ENCODE peak calls at places on chromosomes 5 and 9, in six cellular contexts. H is Caco-2; Y is T-helper 1 cell; V is stomach; D is CD4-positive, alpha-beta T cell; Q is heart left ventricle. R is an unnamed sample.

GRCh38 chr5:123950701-123951100 is 438.7 kb downstream of the CSNK1G3 start:
- DNase-seq in H (no peak), Y (no peak), V (no peak), D (no peak), Q (no peak), R (no peak)

GRCh38 chr5:95130951-95131350 is 153.9 kb downstream of the MCTP1 start:
- DNase-seq in H (no peak), Y (no peak), V (no peak), D (no peak), Q (peak), R (no peak)

GRCh38 chr9:93656426-93657222 is 80.2 kb downstream of the PHF2 start:
- DNase-seq in H (no peak), Y (no peak), V (no peak), D (no peak), Q (peak), R (no peak)

GRCh38 chr9:129278391-129279237 is 100.6 kb upstream of the IER5L start:
- DNase-seq in H (peak), Y (no peak), V (peak), D (no peak), Q (peak), R (no peak)

GRCh38 chr9:133352635-133353340 is 3.5 kb downstream of the SURF1 start:
- DNase-seq in H (no peak), Y (no peak), V (no peak), D (no peak), Q (no peak), R (no peak)

GRCh38 chr9:92206490-92206889 is 87.0 kb downstream of the IARS1 start:
- DNase-seq in H (no peak), Y (no peak), V (no peak), D (no peak), Q (no peak), R (no peak)

GRCh38 chr5:16952968-16953671 is 17.0 kb upstream of the MYO10 start:
- DNase-seq in H (peak), Y (no peak), V (no peak), D (no peak), Q (no peak), R (no peak)

GRCh38 chr5:151772029-151772867 is 494 bp downstream of the G3BP1 start:
- DNase-seq in H (peak), Y (no peak), V (peak), D (peak), Q (peak), R (peak)

GRCh38 chr9:37026085-37026935 is 7.8 kb downstream of the PAX5 start:
- DNase-seq in H (no peak), Y (no peak), V (no peak), D (no peak), Q (no peak), R (no peak)

GRCh38 chr9:137176302-137177182 is 4.7 kb upstream of the TMEM210 start:
- DNase-seq in H (peak), Y (no peak), V (peak), D (no peak), Q (no peak), R (no peak)

GRCh38 chr5:179833056-179833708 is 12.5 kb downstream of the SQSTM1 start:
- DNase-seq in H (no peak), Y (no peak), V (no peak), D (no peak), Q (no peak), R (no peak)